ENCODE peak calls at places on chromosomes 13 and 19, in five cellular contexts. R, F, O, T and N are unnamed samples.

GRCh38 chr13:63901630-63902029 is 2486.0 kb upstream of the PCDH20 start:
- DNase-seq in R (no peak), F (no peak), O (no peak), T (no peak), N (no peak)

GRCh38 chr13:40119852-40120251 is 464.4 kb downstream of the COG6 start:
- DNase-seq in R (no peak), F (no peak), O (no peak), T (no peak), N (no peak)

GRCh38 chr13:20359335-20359734 is 127.2 kb upstream of the GJB6 start:
- DNase-seq in R (peak), F (no peak), O (no peak), T (no peak), N (no peak)

GRCh38 chr19:50817941-50818858 is 5.4 kb downstream of the KLK1 start:
- DNase-seq in R (peak), F (peak), O (peak), T (peak), N (no peak)

GRCh38 chr13:60756306-60756705 is 359.3 kb downstream of the TDRD3 start:
- DNase-seq in R (peak), F (no peak), O (no peak), T (no peak), N (no peak)

GRCh38 chr19:37218592-37218935 is 550 bp downstream of the ZNF383 start:
- DNase-seq in R (no peak), F (no peak), O (no peak), T (no peak), N (no peak)

GRCh38 chr19:53332484-53332883 is 1.1 kb upstream of the ZNF845 start:
- DNase-seq in R (no peak), F (no peak), O (no peak), T (no peak), N (no peak)

GRCh38 chr13:40388617-40389016 is 277.8 kb downstream of the FOXO1 start:
- DNase-seq in R (no peak), F (no peak), O (no peak), T (peak), N (no peak)

GRCh38 chr19:30070970-30071632 is 129.1 kb downstream of the URI1 start:
- DNase-seq in R (no peak), F (no peak), O (peak), T (no peak), N (no peak)

GRCh38 chr19:12766051-12766521 is 9.3 kb downstream of the HOOK2 start:
- DNase-seq in R (no peak), F (peak), O (peak), T (peak), N (peak)

GRCh38 chr13:98203641-98204326 is 26.7 kb upstream of the RNF113B start:
- DNase-seq in R (no peak), F (no peak), O (no peak), T (no peak), N (no peak)

GRCh38 chr13:26440111-26440510 is 117.4 kb upstream of the WASF3 start:
- DNase-seq in R (no peak), F (no peak), O (no peak), T (no peak), N (no peak)

GRCh38 chr19:17125728-17126677 is 50.4 kb downstream of the MYO9B start:
- DNase-seq in R (peak), F (no peak), O (peak), T (peak), N (no peak)

GRCh38 chr19:17830567-17831418 is 9.5 kb upstream of the INSL3 start:
- DNase-seq in R (peak), F (peak), O (no peak), T (peak), N (peak)

GRCh38 chr13:37617162-37617561 is 18.6 kb upstream of the POSTN start:
- DNase-seq in R (peak), F (no peak), O (no peak), T (no peak), N (no peak)

GRCh38 chr13:83515267-83515666 is 367.0 kb downstream of the SLITRK1 start:
- DNase-seq in R (peak), F (no peak), O (no peak), T (no peak), N (no peak)

GRCh38 chr19:12825259-12826131 is 8.9 kb downstream of the RTBDN start:
- DNase-seq in R (peak), F (peak), O (no peak), T (no peak), N (no peak)

GRCh38 chr19:2398735-2399305 is 28.6 kb downstream of the TIMM13 start:
- DNase-seq in R (no peak), F (no peak), O (no peak), T (no peak), N (no peak)

GRCh38 chr13:91699863-91700262 is 301.4 kb downstream of the GPC5 start:
- DNase-seq in R (no peak), F (no peak), O (no peak), T (no peak), N (no peak)

GRCh38 chr19:50546527-50547221 is 21.6 kb downstream of the LRRC4B start:
- DNase-seq in R (no peak), F (no peak), O (no peak), T (no peak), N (no peak)

GRCh38 chr13:113005076-113005865 is 36.3 kb downstream of the MCF2L start:
- DNase-seq in R (no peak), F (no peak), O (no peak), T (no peak), N (no peak)

GRCh38 chr13:34419025-34419424 is 523.0 kb upstream of the NBEA start:
- DNase-seq in R (no peak), F (no peak), O (no peak), T (no peak), N (no peak)

GRCh38 chr13:44449999-44450821 is 76.6 kb downstream of the SERP2 start:
- DNase-seq in R (no peak), F (no peak), O (no peak), T (no peak), N (no peak)

GRCh38 chr13:93758575-93758974 is 532.0 kb downstream of the GPC6 start:
- DNase-seq in R (peak), F (no peak), O (no peak), T (no peak), N (no peak)

GRCh38 chr19:34181111-34181864 is 9.0 kb downstream of the LSM14A start:
- DNase-seq in R (no peak), F (no peak), O (no peak), T (no peak), N (no peak)

GRCh38 chr13:108985166-108985565 is 355.8 kb downstream of the MYO16 start:
- DNase-seq in R (peak), F (no peak), O (no peak), T (no peak), N (no peak)

GRCh38 chr19:6271721-6272410 is 7.9 kb downstream of the MLLT1 start:
- DNase-seq in R (peak), F (no peak), O (peak), T (peak), N (no peak)

GRCh38 chr13:21395953-21396352 is 63.1 kb downstream of the ZDHHC20 start:
- DNase-seq in R (no peak), F (no peak), O (no peak), T (no peak), N (no peak)

GRCh38 chr19:16319466-16319865 is 5.2 kb upstream of the KLF2 start:
- DNase-seq in R (peak), F (no peak), O (no peak), T (no peak), N (no peak)

GRCh38 chr19:2663920-2664571 is 38.4 kb downstream of the GNG7 start:
- DNase-seq in R (peak), F (no peak), O (peak), T (peak), N (no peak)

GRCh38 chr19:49639401-49640112 is 386 bp downstream of the RRAS start:
- DNase-seq in R (no peak), F (no peak), O (no peak), T (no peak), N (no peak)

GRCh38 chr19:13169769-13170168 is 19.6 kb downstream of the IER2 start:
- DNase-seq in R (peak), F (no peak), O (no peak), T (peak), N (no peak)

GRCh38 chr19:2123682-2124387 is 27.1 kb downstream of the IZUMO4 start:
- DNase-seq in R (peak), F (no peak), O (no peak), T (no peak), N (no peak)

DNA sequence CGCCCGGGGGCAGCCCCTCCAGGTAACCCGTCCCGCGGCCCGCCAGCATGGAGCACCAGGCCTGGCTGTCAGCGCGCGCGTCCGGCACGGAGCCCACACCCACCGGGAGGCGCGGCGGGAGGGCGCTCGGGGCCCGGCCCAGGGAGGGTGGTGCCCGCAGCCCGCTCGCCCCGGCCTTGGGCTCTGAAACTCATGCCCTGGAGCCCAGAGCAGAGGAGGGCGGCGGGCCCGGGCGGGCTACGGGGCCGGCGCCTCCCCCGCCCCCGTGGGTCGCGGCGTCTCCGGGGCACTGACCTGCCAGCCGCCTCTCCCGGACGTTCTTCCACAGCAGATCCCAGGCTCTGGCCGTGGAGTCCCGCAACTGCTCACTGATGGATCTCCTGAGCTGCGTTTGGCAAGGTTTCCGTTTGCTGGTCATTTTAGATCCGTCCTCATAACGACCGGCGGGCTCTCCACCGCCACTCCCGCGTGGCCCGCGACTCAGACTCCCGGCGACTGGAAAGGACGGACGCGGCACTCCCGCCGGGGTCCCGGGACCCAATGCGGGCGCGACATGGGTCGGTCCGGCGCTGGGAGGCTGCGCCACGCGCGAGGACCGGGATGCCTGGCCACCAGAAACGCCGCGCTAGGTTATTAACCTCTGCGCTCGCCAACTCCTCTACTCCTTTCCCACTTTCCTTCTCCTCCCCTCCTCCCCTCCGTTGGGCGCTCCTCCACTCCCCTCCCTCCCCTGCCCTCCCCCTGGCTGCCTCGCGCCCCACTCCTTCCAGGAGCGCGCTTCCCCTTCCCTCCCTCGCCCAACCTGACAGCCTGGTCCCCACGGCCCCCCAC is 64.7 kb upstream of the STARD13 start:
- DNase-seq in R (peak), F (peak), O (peak), T (no peak), N (peak)
- TF ChIP-seq CTCF in R (no peak), F (no peak), O (no peak), T (no peak), N (no peak)

GRCh38 chr19:8071912-8072311 is 19.4 kb downstream of the CCL25 start:
- DNase-seq in R (no peak), F (no peak), O (no peak), T (no peak), N (no peak)
- TF ChIP-seq CTCF in R (no peak), F (peak), O (no peak), T (no peak), N (no peak)

GRCh38 chr19:36060430-36060829 is 5.7 kb downstream of the WDR62 start:
- DNase-seq in R (peak), F (no peak), O (peak), T (peak), N (no peak)
- TF ChIP-seq CTCF in R (peak), F (peak), O (peak), T (peak), N (peak)

DNA sequence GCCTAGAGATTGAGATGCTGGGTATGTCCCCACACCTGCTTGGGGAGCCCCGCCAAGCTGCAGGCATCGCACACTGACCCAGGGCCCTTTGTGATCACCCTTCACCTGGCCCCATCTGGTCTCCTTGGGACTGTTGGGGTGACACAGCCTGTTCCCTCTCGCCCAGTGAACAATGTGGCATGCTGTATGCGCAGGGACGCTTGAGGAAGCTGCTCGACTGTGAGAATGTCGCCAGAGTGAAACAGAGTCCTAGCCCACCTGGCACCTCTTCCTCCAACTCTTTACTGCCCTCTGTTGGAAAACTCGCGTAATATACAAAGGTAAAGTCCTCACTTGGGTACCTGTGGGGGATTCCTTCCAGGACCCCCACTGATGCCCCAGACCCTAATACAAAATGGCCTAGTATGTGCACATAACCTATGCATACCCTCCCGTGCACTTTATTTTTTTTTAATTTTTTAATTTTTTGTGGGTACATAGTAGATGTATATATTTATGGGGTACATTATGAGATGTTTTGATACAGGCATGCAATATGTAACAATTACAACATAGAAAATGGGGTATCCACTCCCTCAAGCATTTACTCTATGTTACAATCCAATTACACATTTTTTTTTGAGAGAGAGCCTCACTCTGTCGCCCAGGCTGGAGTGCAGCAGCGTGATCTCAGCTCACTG is 9.0 kb downstream of the BLOC1S3 start:
- DNase-seq in R (no peak), F (no peak), O (no peak), T (peak), N (no peak)
- TF ChIP-seq CTCF in R (peak), F (peak), O (peak), T (peak), N (peak)

GRCh38 chr13:47598340-47598911 is 402.6 kb downstream of the SUCLA2 start:
- DNase-seq in R (peak), F (no peak), O (no peak), T (no peak), N (no peak)
- TF ChIP-seq CTCF in R (peak), F (peak), O (peak), T (peak), N (peak)

DNA sequence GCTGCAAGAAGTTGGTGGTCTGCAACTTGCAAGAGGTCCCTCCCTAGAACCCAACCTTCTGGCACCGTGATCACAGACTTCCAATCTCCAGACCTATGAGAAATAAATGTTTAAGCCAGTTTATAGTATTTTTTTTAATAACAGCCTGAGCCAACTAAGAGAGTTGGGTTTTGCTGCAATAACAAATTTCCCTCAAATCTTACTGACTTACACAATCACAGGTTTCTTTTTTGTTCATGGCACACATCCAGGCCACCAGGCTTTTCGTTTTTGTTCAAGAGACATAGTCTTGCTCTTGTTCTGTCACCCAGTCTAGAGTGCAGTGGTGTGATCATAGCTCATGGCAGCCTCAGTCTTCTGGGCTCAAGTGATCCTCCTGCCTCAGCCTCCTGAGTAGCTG is 2.0 kb upstream of the SELENOV start:
- DNase-seq in R (peak), F (no peak), O (no peak), T (no peak), N (no peak)
- TF ChIP-seq CTCF in R (no peak), F (no peak), O (no peak), T (no peak), N (no peak)

GRCh38 chr19:11257827-11258380 is 4.4 kb downstream of the DOCK6 start:
- DNase-seq in R (peak), F (no peak), O (no peak), T (no peak), N (no peak)

GRCh38 chr19:11256189-11256588 is 6.1 kb downstream of the DOCK6 start:
- DNase-seq in R (peak), F (no peak), O (peak), T (no peak), N (no peak)

GRCh38 chr19:11251650-11252314 is 10.5 kb downstream of the DOCK6 start:
- DNase-seq in R (no peak), F (no peak), O (no peak), T (no peak), N (no peak)

GRCh38 chr19:11252665-11253355 is 9.5 kb downstream of the DOCK6 start:
- DNase-seq in R (no peak), F (no peak), O (no peak), T (no peak), N (no peak)

GRCh38 chr19:11254662-11255061 is 7.7 kb downstream of the DOCK6 start:
- DNase-seq in R (no peak), F (no peak), O (no peak), T (no peak), N (no peak)
- TF ChIP-seq CTCF in R (peak), F (peak), O (peak), T (peak), N (no peak)

GRCh38 chr19:15252398-15253018 is 20.3 kb upstream of the EPHX3 start:
- DNase-seq in R (peak), F (no peak), O (no peak), T (no peak), N (no peak)
- TF ChIP-seq CTCF in R (peak), F (peak), O (peak), T (peak), N (peak)

GRCh38 chr19:32809254-32809653 is 60.3 kb downstream of the SLC7A9 start:
- DNase-seq in R (no peak), F (no peak), O (no peak), T (no peak), N (no peak)
- TF ChIP-seq CTCF in R (no peak), F (no peak), O (no peak), T (no peak), N (no peak)